ENCODE peak calls at places on chromosomes 6 and 20, in seven cellular contexts. T is PC-3, K is OCI-LY7, X is hepatocyte, L is neural progenitor cell, M is GM23248, O is HCT116. Y is an unnamed sample.

GRCh38 chr6:40550096-40550731 is 37.0 kb downstream of the LRFN2 start:
- DNase-seq in X (peak), T (peak), K (peak), L (peak), M (peak), O (peak), Y (peak)

GRCh38 chr6:27752038-27752885 is 159.9 kb downstream of the OR2B2 start:
- DNase-seq in O (peak), M (peak), X (peak), T (peak), L (peak), K (peak), Y (peak)

GRCh38 chr6:137224890-137225198 is 5.7 kb upstream of the IFNGR1 start:
- DNase-seq in M (no peak), K (peak), T (no peak), L (no peak), O (no peak), X (no peak), Y (no peak)

GRCh38 chr6:157219201-157220200 is 103.8 kb downstream of the TMEM242 start:
- DNase-seq in O (no peak), X (no peak), K (no peak), T (peak), M (peak), L (no peak), Y (no peak)

GRCh38 chr6:107603029-107603428 is 113.1 kb downstream of the SOBP start:
- DNase-seq in T (no peak), K (no peak), L (no peak), X (no peak), M (no peak), O (no peak), Y (no peak)

GRCh38 chr6:33592595-33593413 is 12.7 kb upstream of the BAK1 start:
- DNase-seq in L (peak), T (no peak), K (peak), X (peak), M (no peak), O (no peak), Y (no peak)

GRCh38 chr6:10719386-10720228 is 3.3 kb upstream of the TMEM14C start:
- DNase-seq in O (no peak), L (no peak), X (no peak), T (peak), M (peak), K (peak), Y (peak)

GRCh38 chr6:11575408-11576033 is 38.0 kb downstream of the TMEM170B start:
- DNase-seq in O (peak), M (peak), T (peak), L (peak), K (peak), X (peak), Y (peak)

GRCh38 chr6:149859938-149860337 is 4.2 kb downstream of the LRP11 start:
- DNase-seq in K (no peak), M (no peak), O (no peak), T (no peak), L (no peak), X (no peak), Y (no peak)

GRCh38 chr6:170091000-170091638 is 199.8 kb downstream of the DLL1 start:
- DNase-seq in K (no peak), O (no peak), T (no peak), X (no peak), M (no peak), L (no peak), Y (no peak)

GRCh38 chr6:167150815-167151557 is 6.8 kb downstream of the GPR31 start:
- DNase-seq in O (no peak), T (no peak), X (no peak), M (no peak), L (no peak), K (peak), Y (no peak)

GRCh38 chr6:140018588-140018987 is 644.1 kb upstream of the CITED2 start:
- DNase-seq in K (no peak), M (no peak), T (no peak), O (no peak), X (peak), L (no peak), Y (no peak)

GRCh38 chr6:135521431-135521830 is 23.9 kb upstream of the AHI1 start:
- DNase-seq in O (no peak), K (no peak), M (peak), T (no peak), L (no peak), X (no peak), Y (no peak)

GRCh38 chr6:96301781-96302180 is 219.8 kb upstream of the UFL1 start:
- DNase-seq in M (no peak), O (peak), T (peak), L (peak), K (no peak), X (no peak), Y (no peak)

GRCh38 chr6:96301023-96301422 is 220.6 kb upstream of the UFL1 start:
- DNase-seq in K (no peak), L (no peak), X (no peak), O (no peak), T (peak), M (no peak), Y (no peak)

GRCh38 chr6:96302991-96303390 is 218.6 kb upstream of the UFL1 start:
- DNase-seq in O (no peak), X (no peak), M (no peak), L (no peak), T (no peak), K (no peak), Y (no peak)

GRCh38 chr6:96299525-96299924 is 222.1 kb upstream of the UFL1 start:
- DNase-seq in M (no peak), O (no peak), L (no peak), T (no peak), X (no peak), K (no peak), Y (no peak)

GRCh38 chr6:96304997-96305396 is 216.6 kb upstream of the UFL1 start:
- DNase-seq in O (no peak), L (no peak), X (no peak), M (no peak), K (no peak), T (peak), Y (peak)
- TF ChIP-seq EZH2phosphoT487 in O (no peak), L (no peak), X (no peak), M (no peak), K (no peak), T (no peak), Y (no peak)

DNA sequence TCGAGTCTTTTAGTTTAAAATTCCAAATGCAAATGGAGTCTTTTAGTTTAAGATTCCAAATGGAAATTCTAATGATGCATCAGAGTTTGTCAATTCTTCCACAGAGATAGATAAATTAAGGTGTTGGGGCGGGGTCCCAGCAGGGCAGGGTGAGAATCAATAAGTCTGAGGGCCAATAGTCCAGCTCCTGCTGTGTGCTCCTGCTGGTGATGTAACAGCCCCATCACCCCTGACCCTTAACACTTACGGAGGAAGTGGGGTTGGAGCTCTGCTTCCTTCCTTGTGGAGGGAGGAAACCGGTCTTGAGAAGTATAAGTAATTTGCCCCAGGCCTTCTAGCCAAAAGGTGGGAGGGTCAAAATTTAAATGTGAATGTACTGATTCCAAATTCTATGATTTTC is 17.3 kb downstream of the ZBTB2 start:
- DNase-seq in X (no peak), M (no peak), O (no peak), K (no peak), T (peak), L (no peak), Y (no peak)
- H3K27ac ChIP-seq in X (no peak), M (peak), O (peak), K (no peak), T (no peak), L (no peak), Y (no peak)

DNA sequence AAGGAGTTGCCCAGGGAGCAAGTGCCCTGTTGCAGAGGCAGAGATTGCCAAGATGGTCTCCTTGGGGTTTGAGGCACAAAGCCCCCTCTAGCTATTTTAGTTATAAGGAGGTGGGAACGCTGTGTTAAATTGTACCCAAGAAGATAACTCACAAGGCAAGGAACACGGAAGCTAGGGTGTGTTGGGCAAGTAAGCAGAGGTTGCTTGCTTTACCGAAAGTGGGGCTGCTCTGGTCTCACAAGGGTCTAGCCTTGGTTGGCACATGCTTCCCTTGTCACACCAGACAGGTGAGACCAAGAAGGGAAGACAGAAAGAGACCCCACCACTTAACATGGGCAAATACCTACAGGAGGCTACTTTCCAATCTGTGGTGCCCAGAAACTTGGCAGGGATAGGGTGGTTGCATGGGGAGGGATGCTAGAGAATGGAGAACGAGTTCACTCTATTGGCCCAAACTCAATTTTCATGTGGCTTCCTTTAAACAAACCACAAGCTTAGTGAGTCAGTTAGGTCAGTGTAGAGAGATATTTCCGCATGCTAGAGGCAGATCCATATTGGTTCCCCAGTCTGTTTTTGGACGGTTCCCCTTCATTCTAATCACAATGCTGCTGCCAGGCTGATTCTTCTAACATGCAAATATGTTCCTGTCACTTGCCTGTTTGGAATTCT is 42.4 kb downstream of the PLAGL1 start:
- DNase-seq in M (peak), K (no peak), L (no peak), T (peak), O (no peak), X (no peak), Y (no peak)
- TF ChIP-seq EZH2phosphoT487 in M (no peak), K (no peak), L (no peak), T (no peak), O (no peak), X (no peak), Y (no peak)

DNA sequence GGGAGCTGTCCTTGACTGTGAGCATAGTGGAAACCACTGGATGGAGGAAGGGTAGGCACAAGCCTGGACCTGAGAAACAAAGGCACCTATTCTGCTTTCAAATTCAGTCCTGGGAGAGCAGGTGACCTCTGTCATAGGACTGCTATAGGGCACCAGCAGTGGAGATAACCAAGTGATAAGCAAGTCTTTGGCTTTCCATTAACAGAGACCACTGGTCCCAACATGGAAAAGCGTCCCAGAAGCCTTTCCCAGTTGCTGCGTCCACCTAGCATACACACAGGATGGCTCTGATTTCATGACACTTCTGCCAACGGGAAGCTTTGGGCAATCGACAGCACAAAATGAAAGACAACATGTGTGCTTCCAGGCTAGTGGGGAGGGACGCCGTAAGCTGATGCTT is 8.9 kb downstream of the SLC22A3 start:
- DNase-seq in M (no peak), T (no peak), X (no peak), K (no peak), O (no peak), L (no peak), Y (no peak)
- H3K27ac ChIP-seq in M (no peak), T (no peak), X (no peak), K (no peak), O (no peak), L (no peak), Y (no peak)

DNA sequence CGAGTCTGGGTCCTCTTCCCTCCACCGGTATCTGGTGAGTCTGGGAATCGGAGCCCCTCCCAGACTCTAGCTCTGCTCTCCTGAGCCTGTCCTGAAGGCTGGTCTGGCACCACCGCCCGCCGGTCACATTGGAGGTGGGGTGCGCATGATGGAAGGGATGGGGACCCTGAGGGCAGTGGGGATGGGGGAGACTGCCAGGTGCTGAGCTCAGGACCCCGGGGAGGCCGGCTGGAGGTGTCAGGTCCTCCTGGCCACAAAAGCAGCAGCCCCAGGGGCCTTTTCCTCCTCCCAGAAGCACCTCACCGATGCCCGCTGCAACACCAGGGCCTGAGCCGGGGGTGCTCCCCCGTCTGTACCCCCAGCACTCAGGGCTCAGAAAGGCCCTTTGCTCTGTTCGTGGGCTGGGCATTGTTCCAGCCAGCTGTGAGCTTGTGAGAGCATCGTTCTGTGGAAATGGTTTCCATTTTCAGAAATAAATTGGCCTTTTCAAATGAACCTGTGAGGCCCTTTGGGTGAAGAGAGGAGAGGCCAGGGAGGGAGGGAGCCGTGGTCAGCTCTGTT is 2.5 kb upstream of the NPBWR2 start:
- DNase-seq in M (no peak), T (no peak), K (no peak), O (no peak), X (no peak), L (no peak), Y (no peak)
- TF ChIP-seq EZH2phosphoT487 in M (no peak), T (no peak), K (no peak), O (no peak), X (no peak), L (no peak), Y (no peak)

DNA sequence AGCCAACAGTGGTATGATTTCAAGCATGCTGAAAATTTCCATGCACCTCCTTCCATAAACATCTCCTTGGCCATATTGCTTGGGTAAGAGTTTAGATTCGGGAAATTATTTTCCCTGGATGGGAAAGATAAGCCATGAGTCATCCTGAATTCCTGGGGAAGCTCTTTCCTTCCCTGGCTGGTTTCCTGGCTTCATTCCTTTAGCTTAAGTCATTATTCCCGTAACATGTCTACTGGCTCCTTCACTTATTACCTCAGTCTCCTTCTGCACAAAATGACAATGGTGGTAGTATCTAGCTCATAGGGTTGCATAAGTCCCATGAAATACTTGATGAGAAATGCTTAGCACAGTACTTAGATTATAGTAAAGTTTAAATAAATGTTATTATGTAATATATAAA is 27.6 kb downstream of the TINAG start:
- DNase-seq in K (no peak), L (no peak), O (peak), M (peak), T (peak), X (peak), Y (no peak)
- H3K27ac ChIP-seq in K (no peak), L (no peak), O (no peak), M (peak), T (peak), X (no peak), Y (no peak)